ENCODE peak calls at places on chromosomes 11 and 22, in six cellular contexts. H is HCT116, W is cardiac fibroblast, T is tibial nerve, N is AG04449, S is psoas muscle. D is an unnamed sample.
A peak's percentile ranks its signal among the peaks of the same experiment; 100 is the strongest.

GRCh38 chr11:134514354-134514951 is 102.4 kb upstream of the B3GAT1 start:
- DNase-seq in T (no peak), H (no peak), S (no peak), W (no peak), N (no peak), D (no peak)

GRCh38 chr11:78351193-78351592 is 66.4 kb downstream of the GAB2 start:
- DNase-seq in W (no peak), H (no peak), N (no peak), S (no peak), T (no peak), D (no peak)

GRCh38 chr22:47564651-47565050 is 802.2 kb downstream of the TBC1D22A start:
- DNase-seq in H (no peak), S (no peak), T (no peak), W (no peak), N (no peak), D (no peak)

GRCh38 chr11:36605221-36606216 is 7.5 kb upstream of the RAG2 start:
- DNase-seq in W (no peak), N (no peak), S (no peak), T (no peak), H (no peak), D (no peak)

GRCh38 chr11:12411806-12412727 is 34.7 kb downstream of the PARVA start:
- DNase-seq in T (peak; percentile 71), N (peak; percentile 90), H (peak; percentile 56), W (peak; percentile 88), S (peak; percentile 79), D (peak; percentile 95)

GRCh38 chr22:28582806-28583205 is 96.8 kb downstream of the TTC28 start:
- DNase-seq in S (no peak), T (no peak), N (peak; percentile 61), H (no peak), W (peak; percentile 81), D (peak; percentile 69)

GRCh38 chr11:86247608-86248007 is 3.1 kb downstream of the EED start:
- DNase-seq in W (no peak), T (no peak), H (no peak), S (no peak), N (no peak), D (no peak)

GRCh38 chr22:41544671-41545476 is 604 bp upstream of the POLR3H start:
- DNase-seq in H (no peak), W (no peak), S (no peak), N (no peak), T (no peak), D (no peak)

GRCh38 chr11:78179459-78180071 is 8.9 kb downstream of the KCTD21 start:
- DNase-seq in W (no peak), N (no peak), H (no peak), T (no peak), S (no peak), D (no peak)

GRCh38 chr11:128697645-128698174 is 3.8 kb downstream of the FLI1 start:
- DNase-seq in N (no peak), T (no peak), H (no peak), W (no peak), S (no peak), D (no peak)

GRCh38 chr11:2590131-2590950 is 109.5 kb downstream of the KCNQ1OT1 start:
- DNase-seq in H (no peak), N (no peak), T (no peak), W (no peak), S (peak; percentile 34), D (no peak)

GRCh38 chr11:96744697-96745096 is 354.9 kb downstream of the JRKL start:
- DNase-seq in W (no peak), H (no peak), N (no peak), S (no peak), T (no peak), D (no peak)

GRCh38 chr11:11697796-11698195 is 76.0 kb upstream of the GALNT18 start:
- DNase-seq in T (no peak), N (no peak), W (no peak), H (no peak), S (no peak), D (no peak)

GRCh38 chr11:121109916-121110656 is 9.0 kb downstream of the TECTA start:
- DNase-seq in S (no peak), T (no peak), H (no peak), N (no peak), W (no peak), D (no peak)

GRCh38 chr11:85893378-85893777 is 38.2 kb downstream of the CCDC83 start:
- DNase-seq in N (no peak), H (no peak), S (no peak), T (no peak), W (no peak), D (no peak)

GRCh38 chr22:33105501-33105911 is 47.3 kb upstream of the SYN3 start:
- DNase-seq in N (no peak), W (no peak), S (no peak), H (no peak), T (no peak), D (peak; percentile 4)

GRCh38 chr22:23302171-23303002 is 122.1 kb downstream of the BCR start:
- DNase-seq in W (peak; percentile 12), H (no peak), S (no peak), N (no peak), T (no peak), D (no peak)

GRCh38 chr11:64970731-64971151 is 1.2 kb downstream of the MAJIN start:
- DNase-seq in N (no peak), W (no peak), T (no peak), S (no peak), H (no peak), D (no peak)

GRCh38 chr11:61814242-61814957 is 2.4 kb downstream of the FADS1 start:
- DNase-seq in H (peak; percentile 67), S (no peak), W (peak; percentile 40), T (peak; percentile 28), N (no peak), D (no peak)

GRCh38 chr11:103587951-103588788 is 448.3 kb upstream of the DDI1 start:
- DNase-seq in N (no peak), S (no peak), W (peak; percentile 27), H (no peak), T (no peak), D (peak; percentile 28)

GRCh38 chr11:6531267-6531752 is 34.2 kb downstream of the DNHD1 start:
- DNase-seq in S (no peak), H (peak; percentile 45), N (no peak), T (peak; percentile 50), W (peak; percentile 65), D (peak; percentile 68)

GRCh38 chr11:27720277-27720830 is 20.1 kb upstream of the BDNF start:
- DNase-seq in T (no peak), W (peak; percentile 60), H (no peak), S (no peak), N (no peak), D (peak; percentile 69)
- TF ChIP-seq CTCF in T (no peak), W (peak; percentile 32), H (no peak), S (no peak), N (peak; percentile 19), D (peak; percentile 31)

DNA sequence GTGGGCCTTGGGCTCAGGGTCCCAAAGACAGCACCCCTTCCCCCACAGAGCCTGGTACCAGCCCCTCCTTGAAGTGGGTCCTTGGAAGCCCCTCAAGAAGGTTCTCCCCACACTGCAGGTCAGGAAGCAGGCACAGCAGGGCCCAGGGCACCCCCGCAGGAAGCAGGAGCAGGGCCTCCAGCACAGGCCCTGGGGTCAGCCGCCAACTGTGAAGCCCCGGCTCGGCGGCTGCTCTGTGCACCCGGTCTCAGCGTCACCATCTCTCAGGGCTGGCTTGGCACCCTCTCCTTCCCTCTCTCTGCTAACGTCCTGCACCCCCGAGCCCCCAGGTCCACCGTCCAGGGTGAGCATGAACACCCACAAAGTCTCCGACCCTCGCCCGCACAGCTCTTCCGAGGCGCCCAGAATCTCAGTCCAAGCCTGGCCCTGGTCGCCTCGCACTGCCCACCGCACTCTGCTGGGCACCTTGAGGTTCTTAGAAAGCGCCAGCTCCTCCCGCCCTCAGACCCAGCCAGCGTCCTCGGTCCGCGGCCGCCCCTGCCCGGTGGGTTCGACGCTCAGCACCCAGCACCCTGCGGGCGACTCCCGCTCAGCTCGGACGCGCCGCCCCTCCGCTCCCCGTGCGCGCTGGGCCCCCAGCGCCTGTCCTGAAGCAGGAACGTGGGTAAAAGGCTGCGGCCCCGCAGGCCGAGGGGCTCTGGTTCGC is 1.4 kb upstream of the SIGIRR start:
- DNase-seq in S (no peak), H (no peak), W (no peak), T (no peak), N (no peak), D (no peak)
- H3K4me3 ChIP-seq in S (peak overlapping the region; percentile 64), H (peak overlapping the region; percentile 66), W (peak overlapping the region; percentile 46), T (peak overlapping the region; percentile 55), N (peak overlapping the region; percentile 53), D (peak overlapping the region; percentile 40)

GRCh38 chr11:116838321-116839084 is 1.1 kb upstream of the APOA1 start:
- DNase-seq in T (no peak), W (no peak), S (peak; percentile 17), H (no peak), N (no peak), D (no peak)

GRCh38 chr11:116842909-116843308 is 5.5 kb upstream of the APOA1 start:
- DNase-seq in S (peak; percentile 23), H (no peak), W (no peak), N (no peak), T (no peak), D (no peak)

GRCh38 chr11:116842117-116842516 is 4.7 kb upstream of the APOA1 start:
- DNase-seq in S (no peak), W (no peak), T (no peak), N (no peak), H (no peak), D (no peak)

GRCh38 chr11:116840746-116841296 is 3.4 kb upstream of the APOA1 start:
- DNase-seq in H (no peak), W (no peak), N (no peak), S (peak; percentile 30), T (no peak), D (no peak)

DNA sequence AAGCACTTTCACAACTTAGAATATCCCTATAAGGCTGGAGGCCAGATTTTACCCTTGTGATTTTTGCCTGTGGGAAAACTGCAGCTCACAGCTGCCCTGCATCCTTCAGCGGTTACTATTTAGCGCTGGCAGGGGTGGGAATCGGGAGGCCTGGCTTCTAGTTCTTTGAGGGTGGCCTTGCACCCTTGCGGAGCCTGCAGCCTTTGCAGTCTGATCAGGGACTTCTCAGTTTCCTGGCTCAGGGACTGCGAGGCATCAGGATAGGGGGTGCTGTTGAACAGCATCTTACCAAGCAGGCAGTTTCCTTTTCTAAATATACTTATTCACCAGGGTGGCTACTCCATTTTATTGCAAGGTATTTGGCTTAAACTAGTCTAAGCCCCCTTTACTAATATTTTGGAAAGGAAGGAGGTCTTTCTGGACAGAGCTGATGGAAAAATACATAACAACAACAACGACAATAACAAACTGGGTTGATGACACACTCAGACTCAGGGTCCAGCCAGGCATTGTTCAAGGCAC is 2.9 kb upstream of the APOA1 start:
- DNase-seq in T (no peak), H (no peak), N (no peak), S (peak; percentile 49), W (peak; percentile 58), D (peak; percentile 21)
- TF ChIP-seq CTCF in T (no peak), H (peak; percentile 10), N (peak; percentile 24), S (no peak), W (peak; percentile 39), D (peak; percentile 31)

GRCh38 chr11:117814204-117814765 is 10.3 kb downstream of the FXYD2 start:
- DNase-seq in S (no peak), N (no peak), W (no peak), H (no peak), T (no peak), D (no peak)
- H3K4me3 ChIP-seq in S (no peak overlapping the region), N (no peak overlapping the region), W (no peak overlapping the region), H (no peak overlapping the region), T (no peak overlapping the region), D (no peak overlapping the region)

GRCh38 chr11:101844608-101845007 is 70.2 kb upstream of the CEP126 start:
- DNase-seq in W (no peak), T (no peak), S (no peak), H (no peak), N (no peak), D (no peak)
- TF ChIP-seq CTCF in W (no peak), T (no peak), S (no peak), H (no peak), N (no peak), D (no peak)

D was measured in fibroblast of the aortic adventitia.